ENCODE peak calls at places on chromosomes 1 and 21, in four cellular contexts. One of them, this sample, is unnamed.

GRCh38 chr21:42684109-42684916 is 30.9 kb downstream of the PDE9A start:
- DNase-seq in activated B cell treated with CpG ODN at 0.5 μM for 24 hours: no peak
- DNase-seq in EL: no peak
- DNase-seq in T-helper 2 cell: peak; percentile 64
- DNase-seq in this sample: no peak

GRCh38 chr1:227192163-227192562 is 126.1 kb downstream of the CDC42BPA start:
- DNase-seq in activated B cell treated with CpG ODN at 0.5 μM for 24 hours: no peak
- DNase-seq in EL: peak; percentile 92
- DNase-seq in T-helper 2 cell: no peak
- DNase-seq in this sample: no peak

GRCh38 chr21:42561742-42562141 is 48.1 kb downstream of the SLC37A1 start:
- DNase-seq in EL: no peak
- DNase-seq in activated B cell treated with CpG ODN at 0.5 μM for 24 hours: no peak
- DNase-seq in T-helper 2 cell: peak; percentile 7
- DNase-seq in this sample: no peak

GRCh38 chr21:25422610-25423608 is 184.4 kb downstream of the MRPL39 start:
- DNase-seq in activated B cell treated with CpG ODN at 0.5 μM for 24 hours: no peak
- DNase-seq in EL: no peak
- DNase-seq in T-helper 2 cell: no peak
- DNase-seq in this sample: no peak

GRCh38 chr1:180230791-180231505 is 884 bp downstream of the LHX4 start:
- DNase-seq in activated B cell treated with CpG ODN at 0.5 μM for 24 hours: no peak
- DNase-seq in T-helper 2 cell: no peak
- DNase-seq in EL: peak; percentile 79
- DNase-seq in this sample: no peak

GRCh38 chr1:32767641-32768040 is 49.5 kb downstream of the YARS1 start:
- DNase-seq in EL: no peak
- DNase-seq in activated B cell treated with CpG ODN at 0.5 μM for 24 hours: no peak
- DNase-seq in T-helper 2 cell: no peak
- DNase-seq in this sample: no peak

GRCh38 chr1:199759268-199759724 is 268.2 kb upstream of the NR5A2 start:
- DNase-seq in EL: peak; percentile 68
- DNase-seq in T-helper 2 cell: no peak
- DNase-seq in activated B cell treated with CpG ODN at 0.5 μM for 24 hours: no peak
- DNase-seq in this sample: no peak

GRCh38 chr1:96710708-96711477 is 10.7 kb upstream of the PTBP2 start:
- DNase-seq in EL: peak; percentile 35
- DNase-seq in T-helper 2 cell: no peak
- DNase-seq in activated B cell treated with CpG ODN at 0.5 μM for 24 hours: no peak
- DNase-seq in this sample: no peak

GRCh38 chr1:41487729-41488598 is 3.5 kb upstream of the EDN2 start:
- DNase-seq in activated B cell treated with CpG ODN at 0.5 μM for 24 hours: no peak
- DNase-seq in EL: no peak
- DNase-seq in T-helper 2 cell: no peak
- DNase-seq in this sample: no peak

GRCh38 chr1:172720325-172720724 is 61.4 kb downstream of the FASLG start:
- DNase-seq in T-helper 2 cell: no peak
- DNase-seq in EL: peak; percentile 8
- DNase-seq in activated B cell treated with CpG ODN at 0.5 μM for 24 hours: no peak
- DNase-seq in this sample: no peak

GRCh38 chr1:27430903-27431653 is 38.7 kb downstream of the GPR3 start:
- DNase-seq in EL: no peak
- DNase-seq in T-helper 2 cell: no peak
- DNase-seq in activated B cell treated with CpG ODN at 0.5 μM for 24 hours: no peak
- DNase-seq in this sample: peak; percentile 27

GRCh38 chr1:65177457-65177856 is 29.5 kb downstream of the AK4 start:
- DNase-seq in T-helper 2 cell: no peak
- DNase-seq in EL: peak; percentile 85
- DNase-seq in activated B cell treated with CpG ODN at 0.5 μM for 24 hours: no peak
- DNase-seq in this sample: no peak

GRCh38 chr1:24198766-24199165 is 11.7 kb upstream of the IFNLR1 start:
- DNase-seq in T-helper 2 cell: no peak
- DNase-seq in activated B cell treated with CpG ODN at 0.5 μM for 24 hours: no peak
- DNase-seq in EL: no peak
- DNase-seq in this sample: no peak

GRCh38 chr1:158272681-158273080 is 17.0 kb upstream of the CD1C start:
- DNase-seq in T-helper 2 cell: no peak
- DNase-seq in EL: no peak
- DNase-seq in activated B cell treated with CpG ODN at 0.5 μM for 24 hours: no peak
- DNase-seq in this sample: no peak

GRCh38 chr1:115565353-115565752 is 76.4 kb upstream of the VANGL1 start:
- DNase-seq in EL: no peak
- DNase-seq in T-helper 2 cell: no peak
- DNase-seq in activated B cell treated with CpG ODN at 0.5 μM for 24 hours: no peak
- DNase-seq in this sample: no peak

GRCh38 chr1:24888971-24889670 is 41.0 kb downstream of the RUNX3 start:
- DNase-seq in EL: peak; percentile 68
- DNase-seq in T-helper 2 cell: no peak
- DNase-seq in activated B cell treated with CpG ODN at 0.5 μM for 24 hours: no peak
- DNase-seq in this sample: no peak

GRCh38 chr1:27428316-27429028 is 36.0 kb downstream of the GPR3 start:
- DNase-seq in T-helper 2 cell: no peak
- DNase-seq in activated B cell treated with CpG ODN at 0.5 μM for 24 hours: no peak
- DNase-seq in EL: no peak
- DNase-seq in this sample: no peak

GRCh38 chr1:54615531-54616245 is 7.6 kb downstream of the FAM151A start:
- DNase-seq in EL: no peak
- DNase-seq in activated B cell treated with CpG ODN at 0.5 μM for 24 hours: no peak
- DNase-seq in T-helper 2 cell: no peak
- DNase-seq in this sample: no peak

GRCh38 chr1:56533197-56533596 is 46.2 kb downstream of the PLPP3 start:
- DNase-seq in activated B cell treated with CpG ODN at 0.5 μM for 24 hours: no peak
- DNase-seq in T-helper 2 cell: no peak
- DNase-seq in EL: no peak
- DNase-seq in this sample: no peak

GRCh38 chr1:198679535-198680173 is 40.8 kb downstream of the PTPRC start:
- DNase-seq in activated B cell treated with CpG ODN at 0.5 μM for 24 hours: no peak
- DNase-seq in EL: no peak
- DNase-seq in T-helper 2 cell: peak; percentile 75
- DNase-seq in this sample: no peak

GRCh38 chr1:2377751-2378440 is 13.5 kb downstream of the MORN1 start:
- DNase-seq in activated B cell treated with CpG ODN at 0.5 μM for 24 hours: no peak
- DNase-seq in EL: no peak
- DNase-seq in T-helper 2 cell: no peak
- DNase-seq in this sample: no peak

GRCh38 chr1:219220945-219221344 is 47.3 kb downstream of the LYPLAL1 start:
- DNase-seq in activated B cell treated with CpG ODN at 0.5 μM for 24 hours: no peak
- DNase-seq in T-helper 2 cell: no peak
- DNase-seq in EL: no peak
- DNase-seq in this sample: no peak

GRCh38 chr1:180643693-180644092 is 11.9 kb downstream of the XPR1 start:
- DNase-seq in activated B cell treated with CpG ODN at 0.5 μM for 24 hours: no peak
- DNase-seq in EL: peak; percentile 10
- DNase-seq in T-helper 2 cell: no peak
- DNase-seq in this sample: no peak

GRCh38 chr1:194194724-194195123 is 1008.3 kb upstream of the B3GALT2 start:
- DNase-seq in activated B cell treated with CpG ODN at 0.5 μM for 24 hours: no peak
- DNase-seq in T-helper 2 cell: no peak
- DNase-seq in EL: peak; percentile 23
- DNase-seq in this sample: no peak

GRCh38 chr1:110746644-110747259 is 72.0 kb upstream of the KCNA3 start:
- DNase-seq in activated B cell treated with CpG ODN at 0.5 μM for 24 hours: no peak
- DNase-seq in T-helper 2 cell: peak; percentile 34
- DNase-seq in EL: peak; percentile 41
- DNase-seq in this sample: no peak

GRCh38 chr1:52613611-52614373 is 11.6 kb downstream of the GPX7 start:
- DNase-seq in EL: no peak
- DNase-seq in T-helper 2 cell: no peak
- DNase-seq in activated B cell treated with CpG ODN at 0.5 μM for 24 hours: no peak
- DNase-seq in this sample: no peak

GRCh38 chr1:18883636-18884418 is 18.5 kb downstream of the ALDH4A1 start:
- DNase-seq in T-helper 2 cell: peak; percentile 27
- DNase-seq in activated B cell treated with CpG ODN at 0.5 μM for 24 hours: peak; percentile 63
- DNase-seq in EL: peak; percentile 68
- DNase-seq in this sample: peak; percentile 76

GRCh38 chr1:201582977-201583376 is 44.0 kb downstream of the NAV1 start:
- DNase-seq in T-helper 2 cell: no peak
- DNase-seq in activated B cell treated with CpG ODN at 0.5 μM for 24 hours: no peak
- DNase-seq in EL: no peak
- DNase-seq in this sample: peak; percentile 11

GRCh38 chr1:220281159-220281574 is 8.9 kb upstream of the RAB3GAP2 start:
- DNase-seq in T-helper 2 cell: no peak
- DNase-seq in EL: peak; percentile 40
- DNase-seq in activated B cell treated with CpG ODN at 0.5 μM for 24 hours: no peak
- DNase-seq in this sample: no peak

GRCh38 chr1:116503535-116504307 is 67.1 kb downstream of the CD58 start:
- DNase-seq in T-helper 2 cell: peak; percentile 31
- DNase-seq in EL: no peak
- DNase-seq in activated B cell treated with CpG ODN at 0.5 μM for 24 hours: no peak
- DNase-seq in this sample: no peak